ENCODE peak calls at places on chromosomes 5 and 9, in ten cellular contexts. One of them, this sample, is unnamed.

GRCh38 chr5:158727771-158728311 is 371.9 kb downstream of the EBF1 start:
- DNase-seq in HuH-7: peak
- DNase-seq in uterus: peak
- DNase-seq in GM20000: no peak
- DNase-seq in CD8-positive, alpha-beta T cell: no peak
- DNase-seq in activated CD4-positive, CD25-positive, alpha-beta regulatory T cell treated with anti-CD3 and anti-CD28 coated beads, Interleukin-2, amount 50 U/mL, for 16 hours: no peak
- DNase-seq in activated CD8-positive, alpha-beta memory T cell treated with anti-CD3 and anti-CD28 coated beads for 1 hour: no peak
- DNase-seq in KBM-7: no peak
- DNase-seq in activated T-helper 1 cell treated with Interleukin-2 at 50 U/mL for 16 hours: no peak
- DNase-seq in mucosa of descending colon: no peak
- DNase-seq in this sample: no peak

GRCh38 chr5:117455236-117456233 is 880.9 kb upstream of the SEMA6A start:
- DNase-seq in HuH-7: peak
- DNase-seq in uterus: peak
- DNase-seq in GM20000: peak
- DNase-seq in CD8-positive, alpha-beta T cell: no peak
- DNase-seq in activated CD4-positive, CD25-positive, alpha-beta regulatory T cell treated with anti-CD3 and anti-CD28 coated beads, Interleukin-2, amount 50 U/mL, for 16 hours: no peak
- DNase-seq in activated CD8-positive, alpha-beta memory T cell treated with anti-CD3 and anti-CD28 coated beads for 1 hour: no peak
- DNase-seq in KBM-7: no peak
- DNase-seq in activated T-helper 1 cell treated with Interleukin-2 at 50 U/mL for 16 hours: no peak
- DNase-seq in mucosa of descending colon: peak
- DNase-seq in this sample: no peak

GRCh38 chr5:143350341-143350740 is 53.1 kb downstream of the NR3C1 start:
- DNase-seq in HuH-7: no peak
- DNase-seq in uterus: no peak
- DNase-seq in GM20000: no peak
- DNase-seq in CD8-positive, alpha-beta T cell: no peak
- DNase-seq in activated CD4-positive, CD25-positive, alpha-beta regulatory T cell treated with anti-CD3 and anti-CD28 coated beads, Interleukin-2, amount 50 U/mL, for 16 hours: no peak
- DNase-seq in activated CD8-positive, alpha-beta memory T cell treated with anti-CD3 and anti-CD28 coated beads for 1 hour: no peak
- DNase-seq in KBM-7: peak
- DNase-seq in activated T-helper 1 cell treated with Interleukin-2 at 50 U/mL for 16 hours: no peak
- DNase-seq in mucosa of descending colon: no peak
- DNase-seq in this sample: no peak

GRCh38 chr5:160938532-160938931 is 86.5 kb upstream of the ATP10B start:
- DNase-seq in HuH-7: no peak
- DNase-seq in uterus: peak
- DNase-seq in GM20000: no peak
- DNase-seq in CD8-positive, alpha-beta T cell: no peak
- DNase-seq in activated CD4-positive, CD25-positive, alpha-beta regulatory T cell treated with anti-CD3 and anti-CD28 coated beads, Interleukin-2, amount 50 U/mL, for 16 hours: no peak
- DNase-seq in activated CD8-positive, alpha-beta memory T cell treated with anti-CD3 and anti-CD28 coated beads for 1 hour: no peak
- DNase-seq in KBM-7: peak
- DNase-seq in activated T-helper 1 cell treated with Interleukin-2 at 50 U/mL for 16 hours: no peak
- DNase-seq in mucosa of descending colon: peak
- DNase-seq in this sample: no peak

GRCh38 chr5:161299053-161299452 is 247.5 kb downstream of the GABRB2 start:
- DNase-seq in HuH-7: no peak
- DNase-seq in uterus: no peak
- DNase-seq in GM20000: peak
- DNase-seq in CD8-positive, alpha-beta T cell: no peak
- DNase-seq in activated CD4-positive, CD25-positive, alpha-beta regulatory T cell treated with anti-CD3 and anti-CD28 coated beads, Interleukin-2, amount 50 U/mL, for 16 hours: no peak
- DNase-seq in activated CD8-positive, alpha-beta memory T cell treated with anti-CD3 and anti-CD28 coated beads for 1 hour: no peak
- DNase-seq in KBM-7: peak
- DNase-seq in activated T-helper 1 cell treated with Interleukin-2 at 50 U/mL for 16 hours: no peak
- DNase-seq in mucosa of descending colon: no peak
- DNase-seq in this sample: no peak

GRCh38 chr5:35926389-35927051 is 11.9 kb downstream of the CAPSL start:
- DNase-seq in HuH-7: peak
- DNase-seq in uterus: peak
- DNase-seq in GM20000: peak
- DNase-seq in CD8-positive, alpha-beta T cell: peak
- DNase-seq in activated CD4-positive, CD25-positive, alpha-beta regulatory T cell treated with anti-CD3 and anti-CD28 coated beads, Interleukin-2, amount 50 U/mL, for 16 hours: peak
- DNase-seq in activated CD8-positive, alpha-beta memory T cell treated with anti-CD3 and anti-CD28 coated beads for 1 hour: no peak
- DNase-seq in KBM-7: peak
- DNase-seq in activated T-helper 1 cell treated with Interleukin-2 at 50 U/mL for 16 hours: no peak
- DNase-seq in mucosa of descending colon: peak
- DNase-seq in this sample: no peak

GRCh38 chr5:172648755-172649154 is 7.7 kb downstream of the NEURL1B start:
- DNase-seq in HuH-7: no peak
- DNase-seq in uterus: no peak
- DNase-seq in GM20000: no peak
- DNase-seq in CD8-positive, alpha-beta T cell: no peak
- DNase-seq in activated CD4-positive, CD25-positive, alpha-beta regulatory T cell treated with anti-CD3 and anti-CD28 coated beads, Interleukin-2, amount 50 U/mL, for 16 hours: no peak
- DNase-seq in activated CD8-positive, alpha-beta memory T cell treated with anti-CD3 and anti-CD28 coated beads for 1 hour: no peak
- DNase-seq in KBM-7: peak
- DNase-seq in activated T-helper 1 cell treated with Interleukin-2 at 50 U/mL for 16 hours: no peak
- DNase-seq in mucosa of descending colon: no peak
- DNase-seq in this sample: no peak

GRCh38 chr5:58018016-58018415 is 441.9 kb downstream of the PLK2 start:
- DNase-seq in HuH-7: no peak
- DNase-seq in uterus: no peak
- DNase-seq in GM20000: no peak
- DNase-seq in CD8-positive, alpha-beta T cell: no peak
- DNase-seq in activated CD4-positive, CD25-positive, alpha-beta regulatory T cell treated with anti-CD3 and anti-CD28 coated beads, Interleukin-2, amount 50 U/mL, for 16 hours: no peak
- DNase-seq in activated CD8-positive, alpha-beta memory T cell treated with anti-CD3 and anti-CD28 coated beads for 1 hour: no peak
- DNase-seq in KBM-7: no peak
- DNase-seq in activated T-helper 1 cell treated with Interleukin-2 at 50 U/mL for 16 hours: no peak
- DNase-seq in mucosa of descending colon: no peak
- DNase-seq in this sample: no peak

GRCh38 chr5:82408033-82408432 is 129.9 kb upstream of the RPS23 start:
- DNase-seq in HuH-7: no peak
- DNase-seq in uterus: no peak
- DNase-seq in GM20000: no peak
- DNase-seq in CD8-positive, alpha-beta T cell: no peak
- DNase-seq in activated CD4-positive, CD25-positive, alpha-beta regulatory T cell treated with anti-CD3 and anti-CD28 coated beads, Interleukin-2, amount 50 U/mL, for 16 hours: no peak
- DNase-seq in activated CD8-positive, alpha-beta memory T cell treated with anti-CD3 and anti-CD28 coated beads for 1 hour: no peak
- DNase-seq in KBM-7: no peak
- DNase-seq in activated T-helper 1 cell treated with Interleukin-2 at 50 U/mL for 16 hours: no peak
- DNase-seq in mucosa of descending colon: no peak
- DNase-seq in this sample: no peak

GRCh38 chr5:55344392-55344992 is 36.7 kb downstream of the MTREX start:
- DNase-seq in HuH-7: no peak
- DNase-seq in uterus: peak
- DNase-seq in GM20000: no peak
- DNase-seq in CD8-positive, alpha-beta T cell: peak
- DNase-seq in activated CD4-positive, CD25-positive, alpha-beta regulatory T cell treated with anti-CD3 and anti-CD28 coated beads, Interleukin-2, amount 50 U/mL, for 16 hours: peak
- DNase-seq in activated CD8-positive, alpha-beta memory T cell treated with anti-CD3 and anti-CD28 coated beads for 1 hour: no peak
- DNase-seq in KBM-7: peak
- DNase-seq in activated T-helper 1 cell treated with Interleukin-2 at 50 U/mL for 16 hours: peak
- DNase-seq in mucosa of descending colon: peak
- DNase-seq in this sample: no peak

GRCh38 chr9:109047259-109047658 is 34.0 kb upstream of the CTNNAL1 start:
- DNase-seq in HuH-7: no peak
- DNase-seq in uterus: no peak
- DNase-seq in GM20000: no peak
- DNase-seq in CD8-positive, alpha-beta T cell: no peak
- DNase-seq in activated CD4-positive, CD25-positive, alpha-beta regulatory T cell treated with anti-CD3 and anti-CD28 coated beads, Interleukin-2, amount 50 U/mL, for 16 hours: no peak
- DNase-seq in activated CD8-positive, alpha-beta memory T cell treated with anti-CD3 and anti-CD28 coated beads for 1 hour: no peak
- DNase-seq in KBM-7: no peak
- DNase-seq in activated T-helper 1 cell treated with Interleukin-2 at 50 U/mL for 16 hours: no peak
- DNase-seq in mucosa of descending colon: no peak
- DNase-seq in this sample: no peak

GRCh38 chr5:139642891-139643871 is 5.0 kb upstream of the CXXC5 start:
- DNase-seq in HuH-7: peak
- DNase-seq in uterus: no peak
- DNase-seq in GM20000: no peak
- DNase-seq in CD8-positive, alpha-beta T cell: no peak
- DNase-seq in activated CD4-positive, CD25-positive, alpha-beta regulatory T cell treated with anti-CD3 and anti-CD28 coated beads, Interleukin-2, amount 50 U/mL, for 16 hours: no peak
- DNase-seq in activated CD8-positive, alpha-beta memory T cell treated with anti-CD3 and anti-CD28 coated beads for 1 hour: no peak
- DNase-seq in KBM-7: no peak
- DNase-seq in activated T-helper 1 cell treated with Interleukin-2 at 50 U/mL for 16 hours: no peak
- DNase-seq in mucosa of descending colon: peak
- DNase-seq in this sample: peak

GRCh38 chr5:132427285-132428146 is 58.0 kb downstream of the SLC22A5 start:
- DNase-seq in HuH-7: no peak
- DNase-seq in uterus: no peak
- DNase-seq in GM20000: peak
- DNase-seq in CD8-positive, alpha-beta T cell: peak
- DNase-seq in activated CD4-positive, CD25-positive, alpha-beta regulatory T cell treated with anti-CD3 and anti-CD28 coated beads, Interleukin-2, amount 50 U/mL, for 16 hours: peak
- DNase-seq in activated CD8-positive, alpha-beta memory T cell treated with anti-CD3 and anti-CD28 coated beads for 1 hour: no peak
- DNase-seq in KBM-7: peak
- DNase-seq in activated T-helper 1 cell treated with Interleukin-2 at 50 U/mL for 16 hours: peak
- DNase-seq in mucosa of descending colon: peak
- DNase-seq in this sample: no peak

GRCh38 chr9:26656003-26656940 is 236.3 kb downstream of the CAAP1 start:
- DNase-seq in HuH-7: peak
- DNase-seq in uterus: no peak
- DNase-seq in GM20000: no peak
- DNase-seq in CD8-positive, alpha-beta T cell: no peak
- DNase-seq in activated CD4-positive, CD25-positive, alpha-beta regulatory T cell treated with anti-CD3 and anti-CD28 coated beads, Interleukin-2, amount 50 U/mL, for 16 hours: no peak
- DNase-seq in activated CD8-positive, alpha-beta memory T cell treated with anti-CD3 and anti-CD28 coated beads for 1 hour: no peak
- DNase-seq in KBM-7: peak
- DNase-seq in activated T-helper 1 cell treated with Interleukin-2 at 50 U/mL for 16 hours: no peak
- DNase-seq in mucosa of descending colon: peak
- DNase-seq in this sample: no peak

GRCh38 chr5:174409971-174410370 is 314.4 kb upstream of the MSX2 start:
- DNase-seq in HuH-7: no peak
- DNase-seq in uterus: no peak
- DNase-seq in GM20000: no peak
- DNase-seq in CD8-positive, alpha-beta T cell: no peak
- DNase-seq in activated CD4-positive, CD25-positive, alpha-beta regulatory T cell treated with anti-CD3 and anti-CD28 coated beads, Interleukin-2, amount 50 U/mL, for 16 hours: no peak
- DNase-seq in activated CD8-positive, alpha-beta memory T cell treated with anti-CD3 and anti-CD28 coated beads for 1 hour: no peak
- DNase-seq in KBM-7: no peak
- DNase-seq in activated T-helper 1 cell treated with Interleukin-2 at 50 U/mL for 16 hours: no peak
- DNase-seq in mucosa of descending colon: no peak
- DNase-seq in this sample: no peak

GRCh38 chr5:91189480-91190332 is 193.4 kb downstream of the ARRDC3 start:
- DNase-seq in HuH-7: no peak
- DNase-seq in uterus: peak
- DNase-seq in GM20000: no peak
- DNase-seq in CD8-positive, alpha-beta T cell: no peak
- DNase-seq in activated CD4-positive, CD25-positive, alpha-beta regulatory T cell treated with anti-CD3 and anti-CD28 coated beads, Interleukin-2, amount 50 U/mL, for 16 hours: no peak
- DNase-seq in activated CD8-positive, alpha-beta memory T cell treated with anti-CD3 and anti-CD28 coated beads for 1 hour: no peak
- DNase-seq in KBM-7: no peak
- DNase-seq in activated T-helper 1 cell treated with Interleukin-2 at 50 U/mL for 16 hours: no peak
- DNase-seq in mucosa of descending colon: peak
- DNase-seq in this sample: no peak

GRCh38 chr5:178194026-178194425 is 6.9 kb upstream of the GMCL2 start:
- DNase-seq in HuH-7: no peak
- DNase-seq in uterus: no peak
- DNase-seq in GM20000: no peak
- DNase-seq in CD8-positive, alpha-beta T cell: no peak
- DNase-seq in activated CD4-positive, CD25-positive, alpha-beta regulatory T cell treated with anti-CD3 and anti-CD28 coated beads, Interleukin-2, amount 50 U/mL, for 16 hours: no peak
- DNase-seq in activated CD8-positive, alpha-beta memory T cell treated with anti-CD3 and anti-CD28 coated beads for 1 hour: no peak
- DNase-seq in KBM-7: peak
- DNase-seq in activated T-helper 1 cell treated with Interleukin-2 at 50 U/mL for 16 hours: no peak
- DNase-seq in mucosa of descending colon: no peak
- DNase-seq in this sample: no peak

GRCh38 chr5:5422819-5423515 is 490 bp downstream of the ICE1 start:
- DNase-seq in HuH-7: no peak
- DNase-seq in uterus: no peak
- DNase-seq in GM20000: no peak
- DNase-seq in CD8-positive, alpha-beta T cell: no peak
- DNase-seq in activated CD4-positive, CD25-positive, alpha-beta regulatory T cell treated with anti-CD3 and anti-CD28 coated beads, Interleukin-2, amount 50 U/mL, for 16 hours: no peak
- DNase-seq in activated CD8-positive, alpha-beta memory T cell treated with anti-CD3 and anti-CD28 coated beads for 1 hour: no peak
- DNase-seq in KBM-7: peak
- DNase-seq in activated T-helper 1 cell treated with Interleukin-2 at 50 U/mL for 16 hours: no peak
- DNase-seq in mucosa of descending colon: peak
- DNase-seq in this sample: no peak

GRCh38 chr5:158203256-158203655 is 344.3 kb upstream of the CLINT1 start:
- DNase-seq in HuH-7: no peak
- DNase-seq in uterus: no peak
- DNase-seq in GM20000: no peak
- DNase-seq in CD8-positive, alpha-beta T cell: no peak
- DNase-seq in activated CD4-positive, CD25-positive, alpha-beta regulatory T cell treated with anti-CD3 and anti-CD28 coated beads, Interleukin-2, amount 50 U/mL, for 16 hours: no peak
- DNase-seq in activated CD8-positive, alpha-beta memory T cell treated with anti-CD3 and anti-CD28 coated beads for 1 hour: no peak
- DNase-seq in KBM-7: no peak
- DNase-seq in activated T-helper 1 cell treated with Interleukin-2 at 50 U/mL for 16 hours: no peak
- DNase-seq in mucosa of descending colon: no peak
- DNase-seq in this sample: no peak

GRCh38 chr5:170597876-170598275 is 94.1 kb downstream of the KCNIP1 start:
- DNase-seq in HuH-7: no peak
- DNase-seq in uterus: no peak
- DNase-seq in GM20000: no peak
- DNase-seq in CD8-positive, alpha-beta T cell: no peak
- DNase-seq in activated CD4-positive, CD25-positive, alpha-beta regulatory T cell treated with anti-CD3 and anti-CD28 coated beads, Interleukin-2, amount 50 U/mL, for 16 hours: no peak
- DNase-seq in activated CD8-positive, alpha-beta memory T cell treated with anti-CD3 and anti-CD28 coated beads for 1 hour: no peak
- DNase-seq in KBM-7: no peak
- DNase-seq in activated T-helper 1 cell treated with Interleukin-2 at 50 U/mL for 16 hours: no peak
- DNase-seq in mucosa of descending colon: peak
- DNase-seq in this sample: no peak

GRCh38 chr5:99061711-99062110 is 132.9 kb upstream of the CHD1 start:
- DNase-seq in HuH-7: no peak
- DNase-seq in uterus: no peak
- DNase-seq in GM20000: no peak
- DNase-seq in CD8-positive, alpha-beta T cell: no peak
- DNase-seq in activated CD4-positive, CD25-positive, alpha-beta regulatory T cell treated with anti-CD3 and anti-CD28 coated beads, Interleukin-2, amount 50 U/mL, for 16 hours: no peak
- DNase-seq in activated CD8-positive, alpha-beta memory T cell treated with anti-CD3 and anti-CD28 coated beads for 1 hour: no peak
- DNase-seq in KBM-7: no peak
- DNase-seq in activated T-helper 1 cell treated with Interleukin-2 at 50 U/mL for 16 hours: no peak
- DNase-seq in mucosa of descending colon: no peak
- DNase-seq in this sample: no peak

GRCh38 chr5:38757451-38758245 is 88.2 kb upstream of the OSMR start:
- DNase-seq in HuH-7: no peak
- DNase-seq in uterus: no peak
- DNase-seq in GM20000: no peak
- DNase-seq in CD8-positive, alpha-beta T cell: no peak
- DNase-seq in activated CD4-positive, CD25-positive, alpha-beta regulatory T cell treated with anti-CD3 and anti-CD28 coated beads, Interleukin-2, amount 50 U/mL, for 16 hours: no peak
- DNase-seq in activated CD8-positive, alpha-beta memory T cell treated with anti-CD3 and anti-CD28 coated beads for 1 hour: no peak
- DNase-seq in KBM-7: no peak
- DNase-seq in activated T-helper 1 cell treated with Interleukin-2 at 50 U/mL for 16 hours: no peak
- DNase-seq in mucosa of descending colon: no peak
- DNase-seq in this sample: no peak

GRCh38 chr9:89606567-89607311 is 1.9 kb downstream of the GADD45G start:
- DNase-seq in HuH-7: no peak
- DNase-seq in uterus: peak
- DNase-seq in GM20000: no peak
- DNase-seq in CD8-positive, alpha-beta T cell: no peak
- DNase-seq in activated CD4-positive, CD25-positive, alpha-beta regulatory T cell treated with anti-CD3 and anti-CD28 coated beads, Interleukin-2, amount 50 U/mL, for 16 hours: no peak
- DNase-seq in activated CD8-positive, alpha-beta memory T cell treated with anti-CD3 and anti-CD28 coated beads for 1 hour: no peak
- DNase-seq in KBM-7: peak
- DNase-seq in activated T-helper 1 cell treated with Interleukin-2 at 50 U/mL for 16 hours: no peak
- DNase-seq in mucosa of descending colon: peak
- DNase-seq in this sample: no peak

GRCh38 chr5:167442922-167443321 is 848.5 kb upstream of the WWC1 start:
- DNase-seq in HuH-7: peak
- DNase-seq in uterus: no peak
- DNase-seq in GM20000: no peak
- DNase-seq in CD8-positive, alpha-beta T cell: no peak
- DNase-seq in activated CD4-positive, CD25-positive, alpha-beta regulatory T cell treated with anti-CD3 and anti-CD28 coated beads, Interleukin-2, amount 50 U/mL, for 16 hours: no peak
- DNase-seq in activated CD8-positive, alpha-beta memory T cell treated with anti-CD3 and anti-CD28 coated beads for 1 hour: no peak
- DNase-seq in KBM-7: no peak
- DNase-seq in activated T-helper 1 cell treated with Interleukin-2 at 50 U/mL for 16 hours: no peak
- DNase-seq in mucosa of descending colon: no peak
- DNase-seq in this sample: no peak

GRCh38 chr9:96420468-96421219 is 2.5 kb upstream of the ZNF367 start:
- DNase-seq in HuH-7: peak
- DNase-seq in uterus: peak
- DNase-seq in GM20000: peak
- DNase-seq in CD8-positive, alpha-beta T cell: no peak
- DNase-seq in activated CD4-positive, CD25-positive, alpha-beta regulatory T cell treated with anti-CD3 and anti-CD28 coated beads, Interleukin-2, amount 50 U/mL, for 16 hours: no peak
- DNase-seq in activated CD8-positive, alpha-beta memory T cell treated with anti-CD3 and anti-CD28 coated beads for 1 hour: no peak
- DNase-seq in KBM-7: peak
- DNase-seq in activated T-helper 1 cell treated with Interleukin-2 at 50 U/mL for 16 hours: no peak
- DNase-seq in mucosa of descending colon: no peak
- DNase-seq in this sample: no peak